ENCODE peak calls at places on chromosome 3, in nine cellular contexts. One of them, this sample, is unnamed.

GRCh38 chr3:15113468-15113867 is 14.5 kb upstream of the RBSN start:
- DNase-seq in left colon: no peak
- DNase-seq in heart right ventricle: no peak
- DNase-seq in pancreas: no peak
- DNase-seq in glutamatergic neuron: no peak
- DNase-seq in NCI-H1105 treated with DMSO at 0.1 percent for 48 hours: peak
- DNase-seq in stimulated activated CD4-positive, alpha-beta T cell treated with anti-CD3 and anti-CD28 coated beads, TNF-alpha, amount 100 ng/mL, for 24 hours: no peak
- DNase-seq in fibroblast of pulmonary artery: no peak
- DNase-seq in effector memory CD8-positive, alpha-beta T cell: no peak
- DNase-seq in this sample: no peak

GRCh38 chr3:81245043-81245442 is 516.4 kb downstream of the GBE1 start:
- DNase-seq in left colon: no peak
- DNase-seq in heart right ventricle: no peak
- DNase-seq in pancreas: no peak
- DNase-seq in glutamatergic neuron: no peak
- DNase-seq in NCI-H1105 treated with DMSO at 0.1 percent for 48 hours: no peak
- DNase-seq in stimulated activated CD4-positive, alpha-beta T cell treated with anti-CD3 and anti-CD28 coated beads, TNF-alpha, amount 100 ng/mL, for 24 hours: no peak
- DNase-seq in fibroblast of pulmonary artery: peak
- DNase-seq in effector memory CD8-positive, alpha-beta T cell: no peak
- DNase-seq in this sample: no peak

GRCh38 chr3:99789322-99789721 is 28.3 kb upstream of the CMSS1 start:
- DNase-seq in left colon: no peak
- DNase-seq in heart right ventricle: peak
- DNase-seq in pancreas: no peak
- DNase-seq in glutamatergic neuron: peak
- DNase-seq in NCI-H1105 treated with DMSO at 0.1 percent for 48 hours: peak
- DNase-seq in stimulated activated CD4-positive, alpha-beta T cell treated with anti-CD3 and anti-CD28 coated beads, TNF-alpha, amount 100 ng/mL, for 24 hours: no peak
- DNase-seq in fibroblast of pulmonary artery: peak
- DNase-seq in effector memory CD8-positive, alpha-beta T cell: no peak
- DNase-seq in this sample: peak

GRCh38 chr3:46999516-47000197 is 20.2 kb downstream of the NBEAL2 start:
- DNase-seq in left colon: no peak
- DNase-seq in heart right ventricle: no peak
- DNase-seq in pancreas: no peak
- DNase-seq in glutamatergic neuron: no peak
- DNase-seq in NCI-H1105 treated with DMSO at 0.1 percent for 48 hours: no peak
- DNase-seq in stimulated activated CD4-positive, alpha-beta T cell treated with anti-CD3 and anti-CD28 coated beads, TNF-alpha, amount 100 ng/mL, for 24 hours: no peak
- DNase-seq in fibroblast of pulmonary artery: no peak
- DNase-seq in effector memory CD8-positive, alpha-beta T cell: no peak
- DNase-seq in this sample: no peak

GRCh38 chr3:181459516-181459915 is 252.2 kb upstream of the SOX2 start:
- DNase-seq in left colon: no peak
- DNase-seq in heart right ventricle: no peak
- DNase-seq in pancreas: no peak
- DNase-seq in glutamatergic neuron: no peak
- DNase-seq in NCI-H1105 treated with DMSO at 0.1 percent for 48 hours: no peak
- DNase-seq in stimulated activated CD4-positive, alpha-beta T cell treated with anti-CD3 and anti-CD28 coated beads, TNF-alpha, amount 100 ng/mL, for 24 hours: no peak
- DNase-seq in fibroblast of pulmonary artery: no peak
- DNase-seq in effector memory CD8-positive, alpha-beta T cell: no peak
- DNase-seq in this sample: no peak

GRCh38 chr3:100352296-100353178 is 18.0 kb downstream of the NIT2 start:
- DNase-seq in left colon: no peak
- DNase-seq in heart right ventricle: no peak
- DNase-seq in pancreas: no peak
- DNase-seq in glutamatergic neuron: no peak
- DNase-seq in NCI-H1105 treated with DMSO at 0.1 percent for 48 hours: no peak
- DNase-seq in stimulated activated CD4-positive, alpha-beta T cell treated with anti-CD3 and anti-CD28 coated beads, TNF-alpha, amount 100 ng/mL, for 24 hours: no peak
- DNase-seq in fibroblast of pulmonary artery: no peak
- DNase-seq in effector memory CD8-positive, alpha-beta T cell: no peak
- DNase-seq in this sample: no peak

GRCh38 chr3:64399205-64399800 is 174.0 kb upstream of the PRICKLE2 start:
- DNase-seq in left colon: no peak
- DNase-seq in heart right ventricle: peak
- DNase-seq in pancreas: peak
- DNase-seq in glutamatergic neuron: peak
- DNase-seq in NCI-H1105 treated with DMSO at 0.1 percent for 48 hours: peak
- DNase-seq in stimulated activated CD4-positive, alpha-beta T cell treated with anti-CD3 and anti-CD28 coated beads, TNF-alpha, amount 100 ng/mL, for 24 hours: no peak
- DNase-seq in fibroblast of pulmonary artery: peak
- DNase-seq in effector memory CD8-positive, alpha-beta T cell: no peak
- DNase-seq in this sample: peak

GRCh38 chr3:144364797-144365196 is 393.2 kb downstream of the DIPK2A start:
- DNase-seq in left colon: no peak
- DNase-seq in heart right ventricle: no peak
- DNase-seq in pancreas: no peak
- DNase-seq in glutamatergic neuron: no peak
- DNase-seq in NCI-H1105 treated with DMSO at 0.1 percent for 48 hours: no peak
- DNase-seq in stimulated activated CD4-positive, alpha-beta T cell treated with anti-CD3 and anti-CD28 coated beads, TNF-alpha, amount 100 ng/mL, for 24 hours: no peak
- DNase-seq in fibroblast of pulmonary artery: peak
- DNase-seq in effector memory CD8-positive, alpha-beta T cell: no peak
- DNase-seq in this sample: no peak

GRCh38 chr3:45035441-45036301 is 9.6 kb downstream of the CLEC3B start:
- DNase-seq in left colon: no peak
- DNase-seq in heart right ventricle: no peak
- DNase-seq in pancreas: no peak
- DNase-seq in glutamatergic neuron: peak
- DNase-seq in NCI-H1105 treated with DMSO at 0.1 percent for 48 hours: no peak
- DNase-seq in stimulated activated CD4-positive, alpha-beta T cell treated with anti-CD3 and anti-CD28 coated beads, TNF-alpha, amount 100 ng/mL, for 24 hours: peak
- DNase-seq in fibroblast of pulmonary artery: no peak
- DNase-seq in effector memory CD8-positive, alpha-beta T cell: no peak
- DNase-seq in this sample: no peak

GRCh38 chr3:155494332-155494731 is 200.8 kb upstream of the STRIT1 start:
- DNase-seq in left colon: no peak
- DNase-seq in heart right ventricle: no peak
- DNase-seq in pancreas: no peak
- DNase-seq in glutamatergic neuron: no peak
- DNase-seq in NCI-H1105 treated with DMSO at 0.1 percent for 48 hours: no peak
- DNase-seq in stimulated activated CD4-positive, alpha-beta T cell treated with anti-CD3 and anti-CD28 coated beads, TNF-alpha, amount 100 ng/mL, for 24 hours: no peak
- DNase-seq in fibroblast of pulmonary artery: no peak
- DNase-seq in effector memory CD8-positive, alpha-beta T cell: no peak
- DNase-seq in this sample: no peak

This sample was measured in amniotic stem cell.